ENCODE peak calls at places on chromosomes 7 and 10, in four cellular contexts. Z, W, X and R are unnamed samples.
A peak's percentile ranks its signal among the peaks of the same experiment; 100 is the strongest.

GRCh38 chr10:73262880-73263279 is 10.4 kb upstream of the MRPS16 start:
- DNase-seq in X (no peak), W (no peak), Z (no peak), R (no peak)

GRCh38 chr7:116211913-116212596 is 1.7 kb downstream of the TES start:
- DNase-seq in X (no peak), W (no peak), Z (no peak), R (peak; percentile 57)

GRCh38 chr10:60985946-60986345 is 42.0 kb upstream of the RHOBTB1 start:
- DNase-seq in X (no peak), Z (no peak), W (no peak), R (no peak)

GRCh38 chr10:49844775-49845561 is 82.8 kb upstream of the OGDHL start:
- DNase-seq in W (no peak), X (no peak), Z (no peak), R (peak; percentile 74)

GRCh38 chr10:132477066-132477397 is 60.6 kb upstream of the INPP5A start:
- DNase-seq in Z (no peak), X (no peak), W (peak; percentile 37), R (no peak)

GRCh38 chr10:22534849-22535604 is 179.4 kb downstream of the PIP4K2A start:
- DNase-seq in W (no peak), X (no peak), Z (no peak), R (peak; percentile 57)

GRCh38 chr7:32658034-32658944 is 163.0 kb downstream of the AVL9 start:
- DNase-seq in W (no peak), Z (no peak), X (no peak), R (no peak)

GRCh38 chr10:110861930-110862677 is 9.6 kb upstream of the PDCD4 start:
- DNase-seq in X (no peak), W (no peak), Z (no peak), R (no peak)

GRCh38 chr10:67076175-67076574 is 150.3 kb downstream of the LRRTM3 start:
- DNase-seq in Z (peak; percentile 39), X (no peak), W (no peak), R (no peak)

GRCh38 chr10:15310776-15311175 is 60.3 kb downstream of the FAM171A1 start:
- DNase-seq in Z (no peak), X (no peak), W (no peak), R (no peak)

GRCh38 chr7:29091722-29092121 is 54.6 kb downstream of the CPVL start:
- DNase-seq in Z (no peak), X (no peak), W (no peak), R (peak; percentile 46)

GRCh38 chr7:25885057-25885576 is 266.9 kb upstream of the NFE2L3 start:
- DNase-seq in W (no peak), X (no peak), Z (no peak), R (no peak)

GRCh38 chr7:129014501-129015101 is 40.3 kb downstream of the TNPO3 start:
- DNase-seq in W (no peak), Z (no peak), X (no peak), R (no peak)

GRCh38 chr7:75688200-75689136 is 50.3 kb downstream of the HIP1 start:
- DNase-seq in X (peak; percentile 50), Z (no peak), W (peak; percentile 56), R (no peak)

GRCh38 chr7:23117841-23118240 is 12.3 kb downstream of the KLHL7 start:
- DNase-seq in W (no peak), X (no peak), Z (no peak), R (peak; percentile 19)

GRCh38 chr7:88759216-88759955 is at the start of gene ZNF804B:
- DNase-seq in X (peak; percentile 82), W (peak; percentile 42), Z (peak; percentile 34), R (no peak)

GRCh38 chr10:110860576-110861241 is 11.0 kb upstream of the PDCD4 start:
- DNase-seq in X (no peak), Z (peak; percentile 56), W (peak; percentile 47), R (no peak)

GRCh38 chr7:85274452-85274851 is 87.6 kb upstream of the SEMA3D start:
- DNase-seq in W (no peak), X (no peak), Z (no peak), R (no peak)

GRCh38 chr7:23893942-23894890 is 184.2 kb downstream of the STK31 start:
- DNase-seq in X (peak; percentile 44), Z (no peak), W (no peak), R (peak; percentile 25)

GRCh38 chr10:132878730-132879407 is 63.5 kb downstream of the CFAP46 start:
- DNase-seq in Z (no peak), X (no peak), W (no peak), R (no peak)

GRCh38 chr10:47311193-47311899 is 10.9 kb upstream of the GDF2 start:
- DNase-seq in Z (no peak), X (no peak), W (peak; percentile 45), R (no peak)

GRCh38 chr10:133475821-133476640 is 22.3 kb downstream of the SCART1 start:
- DNase-seq in Z (no peak), X (peak; percentile 6), W (no peak), R (no peak)

GRCh38 chr7:102873470-102874165 is 39.2 kb upstream of the LRRC17 start:
- DNase-seq in W (no peak), Z (no peak), X (no peak), R (no peak)

GRCh38 chr7:42236266-42237161 is 495 bp downstream of the GLI3 start:
- DNase-seq in Z (peak; percentile 73), X (peak; percentile 48), W (peak; percentile 73), R (peak; percentile 79)

GRCh38 chr7:43585521-43585920 is 2.6 kb downstream of the STK17A start:
- DNase-seq in X (no peak), W (no peak), Z (peak; percentile 30), R (no peak)

GRCh38 chr10:101716891-101717659 is 22.1 kb upstream of the FBXW4 start:
- DNase-seq in Z (no peak), W (no peak), X (no peak), R (no peak)

GRCh38 chr10:129761981-129762956 is 201.8 kb downstream of the EBF3 start:
- DNase-seq in W (peak; percentile 25), Z (no peak), X (no peak), R (no peak)

GRCh38 chr10:96743988-96744585 is 23.8 kb upstream of the PIK3AP1 start:
- DNase-seq in Z (peak; percentile 31), W (no peak), X (peak; percentile 33), R (no peak)

GRCh38 chr7:100489824-100490223 is 6.1 kb downstream of the NYAP1 start:
- DNase-seq in Z (peak; percentile 96), W (peak; percentile 54), X (peak; percentile 100), R (peak; percentile 85)

GRCh38 chr10:29470843-29471482 is 163.8 kb downstream of the SVIL start:
- DNase-seq in W (no peak), X (no peak), Z (peak; percentile 34), R (no peak)

GRCh38 chr10:29472268-29473086 is 162.3 kb downstream of the SVIL start:
- DNase-seq in Z (no peak), W (no peak), X (no peak), R (no peak)

GRCh38 chr10:29471483-29471859 is 163.3 kb downstream of the SVIL start:
- DNase-seq in X (no peak), Z (peak; percentile 52), W (no peak), R (peak; percentile 80)

GRCh38 chr10:29469481-29470354 is 165.1 kb downstream of the SVIL start:
- DNase-seq in X (no peak), W (no peak), Z (no peak), R (no peak)

GRCh38 chr10:29470355-29470705 is 164.4 kb downstream of the SVIL start:
- DNase-seq in Z (peak; percentile 44), X (peak; percentile 52), W (peak; percentile 68), R (peak; percentile 39)
- TF ChIP-seq CTCF in Z (peak; percentile 35), X (peak; percentile 51), W (peak; percentile 36), R (peak; percentile 36)

GRCh38 chr7:111894518-111894917 is 311.7 kb downstream of the DOCK4 start:
- DNase-seq in X (no peak), Z (no peak), W (no peak), R (no peak)
- H3K27ac ChIP-seq in X (no peak overlapping the region), Z (no peak overlapping the region), W (no peak overlapping the region), R (no peak overlapping the region)

DNA sequence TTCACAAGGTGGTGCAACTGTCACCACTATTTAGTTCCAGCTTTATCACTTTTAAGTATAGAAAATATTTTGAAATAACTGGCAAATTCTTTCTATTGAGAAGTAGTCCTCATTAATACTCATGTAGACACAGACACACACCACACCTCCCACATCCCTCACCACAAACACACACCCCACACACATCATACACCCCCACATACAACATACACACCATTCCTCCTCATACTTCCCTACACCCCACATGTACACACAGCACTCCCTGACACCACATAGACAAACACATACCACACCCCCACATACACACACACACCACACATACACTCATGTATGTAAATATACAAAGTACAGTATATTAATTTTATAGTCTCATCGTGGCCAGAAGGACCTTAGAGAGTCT is 178.8 kb downstream of the LRMDA start:
- DNase-seq in W (no peak), Z (no peak), X (no peak), R (no peak)
- H3K4me1 ChIP-seq in W (no peaks in the 10 kb centered on the region), Z (peaks cover 38% of the 10 kb centered on the region), X (no peaks in the 10 kb centered on the region), R (peaks cover 40% of the 10 kb centered on the region)

GRCh38 chr10:32893431-32893830 is 64.6 kb downstream of the ITGB1 start:
- DNase-seq in Z (no peak), X (no peak), W (no peak), R (no peak)
- TF ChIP-seq CTCF in Z (no peak), X (peak; percentile 28), W (no peak), R (no peak)

GRCh38 chr10:57628592-57629284 is 639.0 kb downstream of the IPMK start:
- DNase-seq in X (no peak), W (no peak), Z (peak; percentile 57), R (no peak)
- H3K27ac ChIP-seq in X (no peak overlapping the region), W (no peak overlapping the region), Z (peak overlapping the region; percentile 36), R (no peak overlapping the region)

GRCh38 chr10:78972160-78972946 is 96.4 kb upstream of the ZMIZ1 start:
- DNase-seq in W (peak; percentile 94), Z (peak; percentile 74), X (peak; percentile 78), R (peak; percentile 12)
- H3K4me1 ChIP-seq in W (peaks cover 27% of the 10 kb centered on the region), Z (peaks cover 29% of the 10 kb centered on the region), X (peaks cover 29% of the 10 kb centered on the region), R (peaks cover 35% of the 10 kb centered on the region)

GRCh38 chr7:1914743-1915142 is 244.7 kb downstream of the ELFN1 start:
- DNase-seq in Z (no peak), W (peak; percentile 40), X (no peak), R (no peak)
- TF ChIP-seq CTCF in Z (no peak), W (no peak), X (no peak), R (no peak)

GRCh38 chr10:125024496-125025234 is 82.7 kb downstream of the ZRANB1 start:
- DNase-seq in W (peak; percentile 17), X (peak; percentile 77), Z (no peak), R (no peak)
- H3K27ac ChIP-seq in W (peak overlapping the region; percentile 71), X (peak overlapping the region; percentile 67), Z (peak overlapping the region; percentile 28), R (peak overlapping the region; percentile 48)

DNA sequence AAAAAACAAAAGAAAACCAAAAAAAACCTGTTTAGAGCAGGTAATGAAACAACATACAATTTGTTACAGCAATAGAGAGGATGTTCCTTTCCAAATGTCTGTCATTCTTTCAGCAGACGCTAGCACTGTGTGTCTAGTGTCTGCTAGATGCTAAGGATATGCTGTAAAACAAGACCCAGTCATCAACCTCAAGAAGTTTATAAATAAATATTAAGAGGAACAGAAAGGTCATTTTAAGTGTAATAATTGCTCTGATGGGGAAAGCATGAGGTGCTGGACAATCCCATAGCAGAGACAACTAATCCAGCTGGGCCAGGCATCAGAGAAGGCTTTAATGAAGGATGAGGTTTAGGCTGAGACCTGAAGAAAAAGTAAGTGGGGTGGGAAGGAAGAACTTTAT is 23.3 kb upstream of the ASCC1 start:
- DNase-seq in X (no peak), W (no peak), Z (no peak), R (no peak)
- H3K4me1 ChIP-seq in X (peaks cover 1% of the 10 kb centered on the region), W (peaks cover 50% of the 10 kb centered on the region), Z (peaks cover 9% of the 10 kb centered on the region), R (peaks cover 5% of the 10 kb centered on the region)